ENCODE peak calls at places on chromosomes 13 and 19, in four cellular contexts. T, F, Q and V are unnamed samples.

GRCh38 chr13:86725105-86725504 is 925.9 kb upstream of the SLITRK6 start:
- DNase-seq in F (no peak), T (no peak), Q (no peak), V (no peak)

GRCh38 chr19:7979011-7979410 is 26.4 kb downstream of the ELAVL1 start:
- DNase-seq in T (no peak), Q (no peak), F (no peak), V (no peak)

GRCh38 chr13:28885191-28885590 is 65.1 kb downstream of the MTUS2 start:
- DNase-seq in T (no peak), F (no peak), Q (no peak), V (no peak)

GRCh38 chr19:5949792-5950305 is 28.1 kb downstream of the RANBP3 start:
- DNase-seq in F (no peak), T (no peak), Q (no peak), V (no peak)

GRCh38 chr19:3095375-3096191 is 1.4 kb downstream of the GNA11 start:
- DNase-seq in Q (peak; percentile 35), T (no peak), F (no peak), V (no peak)

GRCh38 chr13:47135800-47136658 is 239.2 kb upstream of the HTR2A start:
- DNase-seq in Q (no peak), T (no peak), F (no peak), V (no peak)

GRCh38 chr13:109163052-109163413 is 533.6 kb downstream of the MYO16 start:
- DNase-seq in Q (peak; percentile 30), T (no peak), F (no peak), V (no peak)

GRCh38 chr19:14606627-14607026 is 23.7 kb downstream of the CLEC17A start:
- DNase-seq in Q (no peak), T (no peak), F (no peak), V (no peak)

GRCh38 chr19:16896913-16897571 is 8.2 kb downstream of the F2RL3 start:
- DNase-seq in T (no peak), Q (peak; percentile 95), F (peak; percentile 87), V (peak; percentile 87)

GRCh38 chr19:36046443-36047050 is 7.5 kb downstream of the THAP8 start:
- DNase-seq in F (no peak), T (no peak), Q (peak; percentile 43), V (peak; percentile 31)

GRCh38 chr13:110317496-110318195 is 10.6 kb downstream of the COL4A2 start:
- DNase-seq in Q (no peak), T (no peak), F (no peak), V (no peak)

GRCh38 chr19:50147462-50148423 is 15.3 kb downstream of the IZUMO2 start:
- DNase-seq in F (peak; percentile 84), T (no peak), Q (peak; percentile 89), V (peak; percentile 4)

GRCh38 chr19:33388817-33389573 is 15.5 kb downstream of the CEBPG start:
- DNase-seq in T (no peak), Q (no peak), F (no peak), V (no peak)

GRCh38 chr13:75908137-75908536 is 272.0 kb downstream of the LMO7 start:
- DNase-seq in F (no peak), Q (peak; percentile 3), T (no peak), V (no peak)

GRCh38 chr19:56291857-56292256 is 19.3 kb downstream of the EDDM13 start:
- DNase-seq in Q (no peak), F (no peak), T (no peak), V (no peak)

GRCh38 chr19:18436651-18437478 is 1.1 kb downstream of the ISYNA1 start:
- DNase-seq in F (no peak), Q (peak; percentile 85), T (no peak), V (peak; percentile 42)

GRCh38 chr13:87887459-87888123 is 216.4 kb downstream of the SLITRK5 start:
- DNase-seq in Q (no peak), T (no peak), F (no peak), V (no peak)

GRCh38 chr19:35587326-35587725 is 1.4 kb downstream of the PMIS2 start:
- DNase-seq in T (no peak), Q (no peak), F (no peak), V (no peak)

GRCh38 chr13:109904218-109904617 is 117.8 kb upstream of the IRS2 start:
- DNase-seq in F (no peak), Q (no peak), T (no peak), V (no peak)

GRCh38 chr13:20170931-20171330 is 10.1 kb upstream of the GJA3 start:
- DNase-seq in Q (no peak), T (no peak), F (no peak), V (no peak)

GRCh38 chr19:55623130-55623868 is 1.1 kb downstream of the ZNF784 start:
- DNase-seq in T (no peak), Q (no peak), F (no peak), V (no peak)

GRCh38 chr19:6424190-6424938 is at the start of gene KHSRP:
- DNase-seq in Q (peak; percentile 42), F (no peak), T (no peak), V (no peak)

GRCh38 chr19:56832352-56832928 is 8.1 kb downstream of the PEG3 start:
- DNase-seq in T (no peak), Q (no peak), F (no peak), V (no peak)

GRCh38 chr19:7925171-7925837 is 631 bp downstream of the CTXN1 start:
- DNase-seq in T (no peak), F (no peak), Q (peak; percentile 89), V (no peak)

GRCh38 chr13:26946675-26947342 is 186.2 kb upstream of the GPR12 start:
- DNase-seq in T (peak; percentile 5), Q (peak; percentile 70), F (peak; percentile 42), V (no peak)

GRCh38 chr13:20812890-20813289 is 39.1 kb upstream of the EEF1AKMT1 start:
- DNase-seq in F (no peak), Q (no peak), T (no peak), V (no peak)

GRCh38 chr19:15936950-15937349 is 2.6 kb upstream of the CYP4F11 start:
- DNase-seq in F (no peak), Q (no peak), T (no peak), V (no peak)

GRCh38 chr13:75357576-75358295 is 124.2 kb downstream of the TBC1D4 start:
- DNase-seq in T (peak; percentile 0), Q (peak; percentile 78), F (no peak), V (peak; percentile 33)

GRCh38 chr19:3593156-3593555 is 7.9 kb downstream of the GIPC3 start:
- DNase-seq in T (no peak), F (no peak), Q (no peak), V (no peak)

GRCh38 chr19:5718579-5719273 is 1.2 kb downstream of the LONP1 start:
- DNase-seq in F (peak; percentile 63), T (no peak), Q (peak; percentile 91), V (peak; percentile 70)

GRCh38 chr19:48625891-48626327 is 6.6 kb downstream of the SPHK2 start:
- DNase-seq in F (no peak), Q (no peak), T (no peak), V (no peak)

GRCh38 chr19:23460656-23461055 is 65.4 kb upstream of the ZNF91 start:
- DNase-seq in Q (no peak), F (no peak), T (no peak), V (no peak)

GRCh38 chr19:18784786-18785120 is 6.4 kb downstream of the COMP start:
- DNase-seq in Q (no peak), T (no peak), F (no peak), V (no peak)